ENCODE peak calls at places on chromosome 19, in four cellular contexts. One of them, this sample, is unnamed.

GRCh38 chr19:16207063-16207462 is 9.4 kb downstream of the AP1M1 start:
- DNase-seq in hippocampal formation: no peak
- DNase-seq in stimulated activated naive CD8-positive, alpha-beta T cell treated with anti-CD3 and anti-CD28 coated beads, Interleukin-15, Interleukin-2, amounts not matched to agents 100 U/mL and 50 U/mL, for 24 hours: no peak
- DNase-seq in stimulated activated CD4-positive, alpha-beta T cell treated with anti-CD3 and anti-CD28 coated beads, Interleukin-1b, Interleukin-23, amount 100 ng/mL, for 24 hours: no peak
- DNase-seq in this sample: no peak

GRCh38 chr19:42199440-42200115 is 17.9 kb downstream of the DEDD2 start:
- DNase-seq in hippocampal formation: no peak
- DNase-seq in stimulated activated naive CD8-positive, alpha-beta T cell treated with anti-CD3 and anti-CD28 coated beads, Interleukin-15, Interleukin-2, amounts not matched to agents 100 U/mL and 50 U/mL, for 24 hours: peak
- DNase-seq in stimulated activated CD4-positive, alpha-beta T cell treated with anti-CD3 and anti-CD28 coated beads, Interleukin-1b, Interleukin-23, amount 100 ng/mL, for 24 hours: no peak
- DNase-seq in this sample: no peak

GRCh38 chr19:3370214-3370720 is 3.9 kb downstream of the NFIC start:
- DNase-seq in hippocampal formation: no peak
- DNase-seq in stimulated activated naive CD8-positive, alpha-beta T cell treated with anti-CD3 and anti-CD28 coated beads, Interleukin-15, Interleukin-2, amounts not matched to agents 100 U/mL and 50 U/mL, for 24 hours: no peak
- DNase-seq in stimulated activated CD4-positive, alpha-beta T cell treated with anti-CD3 and anti-CD28 coated beads, Interleukin-1b, Interleukin-23, amount 100 ng/mL, for 24 hours: no peak
- DNase-seq in this sample: peak

GRCh38 chr19:50148528-50148927 is 14.6 kb downstream of the IZUMO2 start:
- DNase-seq in hippocampal formation: no peak
- DNase-seq in stimulated activated naive CD8-positive, alpha-beta T cell treated with anti-CD3 and anti-CD28 coated beads, Interleukin-15, Interleukin-2, amounts not matched to agents 100 U/mL and 50 U/mL, for 24 hours: no peak
- DNase-seq in stimulated activated CD4-positive, alpha-beta T cell treated with anti-CD3 and anti-CD28 coated beads, Interleukin-1b, Interleukin-23, amount 100 ng/mL, for 24 hours: no peak
- DNase-seq in this sample: no peak

GRCh38 chr19:497861-498590 is 1.7 kb downstream of the MADCAM1 start:
- DNase-seq in hippocampal formation: no peak
- DNase-seq in stimulated activated naive CD8-positive, alpha-beta T cell treated with anti-CD3 and anti-CD28 coated beads, Interleukin-15, Interleukin-2, amounts not matched to agents 100 U/mL and 50 U/mL, for 24 hours: no peak
- DNase-seq in stimulated activated CD4-positive, alpha-beta T cell treated with anti-CD3 and anti-CD28 coated beads, Interleukin-1b, Interleukin-23, amount 100 ng/mL, for 24 hours: no peak
- DNase-seq in this sample: no peak

GRCh38 chr19:12800873-12801465 is 631 bp downstream of the PRDX2 start:
- DNase-seq in hippocampal formation: no peak
- DNase-seq in stimulated activated naive CD8-positive, alpha-beta T cell treated with anti-CD3 and anti-CD28 coated beads, Interleukin-15, Interleukin-2, amounts not matched to agents 100 U/mL and 50 U/mL, for 24 hours: peak
- DNase-seq in stimulated activated CD4-positive, alpha-beta T cell treated with anti-CD3 and anti-CD28 coated beads, Interleukin-1b, Interleukin-23, amount 100 ng/mL, for 24 hours: no peak
- DNase-seq in this sample: peak

GRCh38 chr19:5595745-5596144 is 26.8 kb downstream of the SAFB2 start:
- DNase-seq in hippocampal formation: no peak
- DNase-seq in stimulated activated naive CD8-positive, alpha-beta T cell treated with anti-CD3 and anti-CD28 coated beads, Interleukin-15, Interleukin-2, amounts not matched to agents 100 U/mL and 50 U/mL, for 24 hours: no peak
- DNase-seq in stimulated activated CD4-positive, alpha-beta T cell treated with anti-CD3 and anti-CD28 coated beads, Interleukin-1b, Interleukin-23, amount 100 ng/mL, for 24 hours: no peak
- DNase-seq in this sample: no peak

GRCh38 chr19:35458821-35459391 is 10.8 kb downstream of the FFAR2 start:
- DNase-seq in hippocampal formation: no peak
- DNase-seq in stimulated activated naive CD8-positive, alpha-beta T cell treated with anti-CD3 and anti-CD28 coated beads, Interleukin-15, Interleukin-2, amounts not matched to agents 100 U/mL and 50 U/mL, for 24 hours: no peak
- DNase-seq in stimulated activated CD4-positive, alpha-beta T cell treated with anti-CD3 and anti-CD28 coated beads, Interleukin-1b, Interleukin-23, amount 100 ng/mL, for 24 hours: no peak
- DNase-seq in this sample: peak

GRCh38 chr19:17829855-17830566 is 8.7 kb upstream of the INSL3 start:
- DNase-seq in hippocampal formation: no peak
- DNase-seq in stimulated activated naive CD8-positive, alpha-beta T cell treated with anti-CD3 and anti-CD28 coated beads, Interleukin-15, Interleukin-2, amounts not matched to agents 100 U/mL and 50 U/mL, for 24 hours: no peak
- DNase-seq in stimulated activated CD4-positive, alpha-beta T cell treated with anti-CD3 and anti-CD28 coated beads, Interleukin-1b, Interleukin-23, amount 100 ng/mL, for 24 hours: no peak
- DNase-seq in this sample: peak

GRCh38 chr19:49555600-49556411 is 24.6 kb downstream of the NOSIP start:
- DNase-seq in hippocampal formation: no peak
- DNase-seq in stimulated activated naive CD8-positive, alpha-beta T cell treated with anti-CD3 and anti-CD28 coated beads, Interleukin-15, Interleukin-2, amounts not matched to agents 100 U/mL and 50 U/mL, for 24 hours: peak
- DNase-seq in stimulated activated CD4-positive, alpha-beta T cell treated with anti-CD3 and anti-CD28 coated beads, Interleukin-1b, Interleukin-23, amount 100 ng/mL, for 24 hours: no peak
- DNase-seq in this sample: peak

GRCh38 chr19:18274303-18274775 is at the start of gene IQCN:
- DNase-seq in hippocampal formation: no peak
- DNase-seq in stimulated activated naive CD8-positive, alpha-beta T cell treated with anti-CD3 and anti-CD28 coated beads, Interleukin-15, Interleukin-2, amounts not matched to agents 100 U/mL and 50 U/mL, for 24 hours: peak
- DNase-seq in stimulated activated CD4-positive, alpha-beta T cell treated with anti-CD3 and anti-CD28 coated beads, Interleukin-1b, Interleukin-23, amount 100 ng/mL, for 24 hours: no peak
- DNase-seq in this sample: no peak

GRCh38 chr19:39676004-39676403 is 20.3 kb downstream of the LGALS16 start:
- DNase-seq in hippocampal formation: no peak
- DNase-seq in stimulated activated naive CD8-positive, alpha-beta T cell treated with anti-CD3 and anti-CD28 coated beads, Interleukin-15, Interleukin-2, amounts not matched to agents 100 U/mL and 50 U/mL, for 24 hours: no peak
- DNase-seq in stimulated activated CD4-positive, alpha-beta T cell treated with anti-CD3 and anti-CD28 coated beads, Interleukin-1b, Interleukin-23, amount 100 ng/mL, for 24 hours: no peak
- DNase-seq in this sample: no peak

GRCh38 chr19:14516746-14517438 is 1.3 kb downstream of the DNAJB1 start:
- DNase-seq in hippocampal formation: no peak
- DNase-seq in stimulated activated naive CD8-positive, alpha-beta T cell treated with anti-CD3 and anti-CD28 coated beads, Interleukin-15, Interleukin-2, amounts not matched to agents 100 U/mL and 50 U/mL, for 24 hours: no peak
- DNase-seq in stimulated activated CD4-positive, alpha-beta T cell treated with anti-CD3 and anti-CD28 coated beads, Interleukin-1b, Interleukin-23, amount 100 ng/mL, for 24 hours: no peak
- DNase-seq in this sample: no peak

GRCh38 chr19:8367327-8368001 is 3.5 kb downstream of the ANGPTL4 start:
- DNase-seq in hippocampal formation: peak
- DNase-seq in stimulated activated naive CD8-positive, alpha-beta T cell treated with anti-CD3 and anti-CD28 coated beads, Interleukin-15, Interleukin-2, amounts not matched to agents 100 U/mL and 50 U/mL, for 24 hours: no peak
- DNase-seq in stimulated activated CD4-positive, alpha-beta T cell treated with anti-CD3 and anti-CD28 coated beads, Interleukin-1b, Interleukin-23, amount 100 ng/mL, for 24 hours: no peak
- DNase-seq in this sample: peak

GRCh38 chr19:55690109-55690768 is 15.2 kb downstream of the EPN1 start:
- DNase-seq in hippocampal formation: no peak
- DNase-seq in stimulated activated naive CD8-positive, alpha-beta T cell treated with anti-CD3 and anti-CD28 coated beads, Interleukin-15, Interleukin-2, amounts not matched to agents 100 U/mL and 50 U/mL, for 24 hours: no peak
- DNase-seq in stimulated activated CD4-positive, alpha-beta T cell treated with anti-CD3 and anti-CD28 coated beads, Interleukin-1b, Interleukin-23, amount 100 ng/mL, for 24 hours: no peak
- DNase-seq in this sample: peak

GRCh38 chr19:34313188-34313587 is 51.8 kb upstream of the GPI start:
- DNase-seq in hippocampal formation: no peak
- DNase-seq in stimulated activated naive CD8-positive, alpha-beta T cell treated with anti-CD3 and anti-CD28 coated beads, Interleukin-15, Interleukin-2, amounts not matched to agents 100 U/mL and 50 U/mL, for 24 hours: no peak
- DNase-seq in stimulated activated CD4-positive, alpha-beta T cell treated with anti-CD3 and anti-CD28 coated beads, Interleukin-1b, Interleukin-23, amount 100 ng/mL, for 24 hours: no peak
- DNase-seq in this sample: no peak

GRCh38 chr19:29216021-29216420 is 3.1 kb upstream of the UQCRFS1 start:
- DNase-seq in hippocampal formation: no peak
- DNase-seq in stimulated activated naive CD8-positive, alpha-beta T cell treated with anti-CD3 and anti-CD28 coated beads, Interleukin-15, Interleukin-2, amounts not matched to agents 100 U/mL and 50 U/mL, for 24 hours: no peak
- DNase-seq in stimulated activated CD4-positive, alpha-beta T cell treated with anti-CD3 and anti-CD28 coated beads, Interleukin-1b, Interleukin-23, amount 100 ng/mL, for 24 hours: no peak
- DNase-seq in this sample: peak

GRCh38 chr19:51704601-51705000 is 11.5 kb downstream of the SPACA6 start:
- DNase-seq in hippocampal formation: no peak
- DNase-seq in stimulated activated naive CD8-positive, alpha-beta T cell treated with anti-CD3 and anti-CD28 coated beads, Interleukin-15, Interleukin-2, amounts not matched to agents 100 U/mL and 50 U/mL, for 24 hours: no peak
- DNase-seq in stimulated activated CD4-positive, alpha-beta T cell treated with anti-CD3 and anti-CD28 coated beads, Interleukin-1b, Interleukin-23, amount 100 ng/mL, for 24 hours: no peak
- DNase-seq in this sample: no peak

GRCh38 chr19:54434112-54434861 is 14.7 kb upstream of the LENG8 start:
- DNase-seq in hippocampal formation: no peak
- DNase-seq in stimulated activated naive CD8-positive, alpha-beta T cell treated with anti-CD3 and anti-CD28 coated beads, Interleukin-15, Interleukin-2, amounts not matched to agents 100 U/mL and 50 U/mL, for 24 hours: no peak
- DNase-seq in stimulated activated CD4-positive, alpha-beta T cell treated with anti-CD3 and anti-CD28 coated beads, Interleukin-1b, Interleukin-23, amount 100 ng/mL, for 24 hours: no peak
- DNase-seq in this sample: no peak

GRCh38 chr19:33429891-33430673 is 56.6 kb downstream of the CEBPG start:
- DNase-seq in hippocampal formation: no peak
- DNase-seq in stimulated activated naive CD8-positive, alpha-beta T cell treated with anti-CD3 and anti-CD28 coated beads, Interleukin-15, Interleukin-2, amounts not matched to agents 100 U/mL and 50 U/mL, for 24 hours: no peak
- DNase-seq in stimulated activated CD4-positive, alpha-beta T cell treated with anti-CD3 and anti-CD28 coated beads, Interleukin-1b, Interleukin-23, amount 100 ng/mL, for 24 hours: no peak
- DNase-seq in this sample: no peak

GRCh38 chr19:18951721-18952281 is 10.8 kb upstream of the HOMER3 start:
- DNase-seq in hippocampal formation: no peak
- DNase-seq in stimulated activated naive CD8-positive, alpha-beta T cell treated with anti-CD3 and anti-CD28 coated beads, Interleukin-15, Interleukin-2, amounts not matched to agents 100 U/mL and 50 U/mL, for 24 hours: no peak
- DNase-seq in stimulated activated CD4-positive, alpha-beta T cell treated with anti-CD3 and anti-CD28 coated beads, Interleukin-1b, Interleukin-23, amount 100 ng/mL, for 24 hours: no peak
- DNase-seq in this sample: no peak

GRCh38 chr19:30439271-30439750 is 67.1 kb downstream of the ZNF536 start:
- DNase-seq in hippocampal formation: no peak
- DNase-seq in stimulated activated naive CD8-positive, alpha-beta T cell treated with anti-CD3 and anti-CD28 coated beads, Interleukin-15, Interleukin-2, amounts not matched to agents 100 U/mL and 50 U/mL, for 24 hours: no peak
- DNase-seq in stimulated activated CD4-positive, alpha-beta T cell treated with anti-CD3 and anti-CD28 coated beads, Interleukin-1b, Interleukin-23, amount 100 ng/mL, for 24 hours: no peak
- DNase-seq in this sample: no peak

GRCh38 chr19:12967907-12968306 is 1.5 kb upstream of the DAND5 start:
- DNase-seq in hippocampal formation: no peak
- DNase-seq in stimulated activated naive CD8-positive, alpha-beta T cell treated with anti-CD3 and anti-CD28 coated beads, Interleukin-15, Interleukin-2, amounts not matched to agents 100 U/mL and 50 U/mL, for 24 hours: no peak
- DNase-seq in stimulated activated CD4-positive, alpha-beta T cell treated with anti-CD3 and anti-CD28 coated beads, Interleukin-1b, Interleukin-23, amount 100 ng/mL, for 24 hours: no peak
- DNase-seq in this sample: no peak

GRCh38 chr19:45276284-45276687 is 25.2 kb downstream of the MARK4 start:
- DNase-seq in hippocampal formation: no peak
- DNase-seq in stimulated activated naive CD8-positive, alpha-beta T cell treated with anti-CD3 and anti-CD28 coated beads, Interleukin-15, Interleukin-2, amounts not matched to agents 100 U/mL and 50 U/mL, for 24 hours: no peak
- DNase-seq in stimulated activated CD4-positive, alpha-beta T cell treated with anti-CD3 and anti-CD28 coated beads, Interleukin-1b, Interleukin-23, amount 100 ng/mL, for 24 hours: no peak
- DNase-seq in this sample: peak

GRCh38 chr19:5035105-5035761 is 66.3 kb downstream of the KDM4B start:
- DNase-seq in hippocampal formation: no peak
- DNase-seq in stimulated activated naive CD8-positive, alpha-beta T cell treated with anti-CD3 and anti-CD28 coated beads, Interleukin-15, Interleukin-2, amounts not matched to agents 100 U/mL and 50 U/mL, for 24 hours: no peak
- DNase-seq in stimulated activated CD4-positive, alpha-beta T cell treated with anti-CD3 and anti-CD28 coated beads, Interleukin-1b, Interleukin-23, amount 100 ng/mL, for 24 hours: no peak
- DNase-seq in this sample: no peak

GRCh38 chr19:38655148-38655824 is 7.8 kb downstream of the ACTN4 start:
- DNase-seq in hippocampal formation: no peak
- DNase-seq in stimulated activated naive CD8-positive, alpha-beta T cell treated with anti-CD3 and anti-CD28 coated beads, Interleukin-15, Interleukin-2, amounts not matched to agents 100 U/mL and 50 U/mL, for 24 hours: peak
- DNase-seq in stimulated activated CD4-positive, alpha-beta T cell treated with anti-CD3 and anti-CD28 coated beads, Interleukin-1b, Interleukin-23, amount 100 ng/mL, for 24 hours: no peak
- DNase-seq in this sample: no peak

GRCh38 chr19:6963937-6964336 is 57.3 kb downstream of the MBD3L2B start:
- DNase-seq in hippocampal formation: no peak
- DNase-seq in stimulated activated naive CD8-positive, alpha-beta T cell treated with anti-CD3 and anti-CD28 coated beads, Interleukin-15, Interleukin-2, amounts not matched to agents 100 U/mL and 50 U/mL, for 24 hours: peak
- DNase-seq in stimulated activated CD4-positive, alpha-beta T cell treated with anti-CD3 and anti-CD28 coated beads, Interleukin-1b, Interleukin-23, amount 100 ng/mL, for 24 hours: peak
- DNase-seq in this sample: no peak

GRCh38 chr19:10718205-10719196 is 622 bp downstream of the DNM2 start:
- DNase-seq in hippocampal formation: no peak
- DNase-seq in stimulated activated naive CD8-positive, alpha-beta T cell treated with anti-CD3 and anti-CD28 coated beads, Interleukin-15, Interleukin-2, amounts not matched to agents 100 U/mL and 50 U/mL, for 24 hours: peak
- DNase-seq in stimulated activated CD4-positive, alpha-beta T cell treated with anti-CD3 and anti-CD28 coated beads, Interleukin-1b, Interleukin-23, amount 100 ng/mL, for 24 hours: no peak
- DNase-seq in this sample: peak

GRCh38 chr19:11203194-11204075 is 6.1 kb upstream of the KANK2 start:
- DNase-seq in hippocampal formation: peak
- DNase-seq in stimulated activated naive CD8-positive, alpha-beta T cell treated with anti-CD3 and anti-CD28 coated beads, Interleukin-15, Interleukin-2, amounts not matched to agents 100 U/mL and 50 U/mL, for 24 hours: peak
- DNase-seq in stimulated activated CD4-positive, alpha-beta T cell treated with anti-CD3 and anti-CD28 coated beads, Interleukin-1b, Interleukin-23, amount 100 ng/mL, for 24 hours: no peak
- DNase-seq in this sample: peak

GRCh38 chr19:13629687-13630357 is 123.5 kb upstream of the CACNA1A start:
- DNase-seq in hippocampal formation: no peak
- DNase-seq in stimulated activated naive CD8-positive, alpha-beta T cell treated with anti-CD3 and anti-CD28 coated beads, Interleukin-15, Interleukin-2, amounts not matched to agents 100 U/mL and 50 U/mL, for 24 hours: peak
- DNase-seq in stimulated activated CD4-positive, alpha-beta T cell treated with anti-CD3 and anti-CD28 coated beads, Interleukin-1b, Interleukin-23, amount 100 ng/mL, for 24 hours: no peak
- DNase-seq in this sample: no peak

GRCh38 chr19:14954071-14954655 is 12.9 kb downstream of the OR7C2 start:
- DNase-seq in hippocampal formation: no peak
- DNase-seq in stimulated activated naive CD8-positive, alpha-beta T cell treated with anti-CD3 and anti-CD28 coated beads, Interleukin-15, Interleukin-2, amounts not matched to agents 100 U/mL and 50 U/mL, for 24 hours: no peak
- DNase-seq in stimulated activated CD4-positive, alpha-beta T cell treated with anti-CD3 and anti-CD28 coated beads, Interleukin-1b, Interleukin-23, amount 100 ng/mL, for 24 hours: no peak
- DNase-seq in this sample: no peak

GRCh38 chr19:40165362-40165937 is 25.8 kb upstream of the MAP3K10 start:
- DNase-seq in hippocampal formation: no peak
- DNase-seq in stimulated activated naive CD8-positive, alpha-beta T cell treated with anti-CD3 and anti-CD28 coated beads, Interleukin-15, Interleukin-2, amounts not matched to agents 100 U/mL and 50 U/mL, for 24 hours: peak
- DNase-seq in stimulated activated CD4-positive, alpha-beta T cell treated with anti-CD3 and anti-CD28 coated beads, Interleukin-1b, Interleukin-23, amount 100 ng/mL, for 24 hours: no peak
- DNase-seq in this sample: peak

GRCh38 chr19:41595258-41595889 is 19.4 kb downstream of the CEACAM21 start:
- DNase-seq in hippocampal formation: peak
- DNase-seq in stimulated activated naive CD8-positive, alpha-beta T cell treated with anti-CD3 and anti-CD28 coated beads, Interleukin-15, Interleukin-2, amounts not matched to agents 100 U/mL and 50 U/mL, for 24 hours: peak
- DNase-seq in stimulated activated CD4-positive, alpha-beta T cell treated with anti-CD3 and anti-CD28 coated beads, Interleukin-1b, Interleukin-23, amount 100 ng/mL, for 24 hours: peak
- DNase-seq in this sample: peak

GRCh38 chr19:5131031-5131865 is 162.3 kb downstream of the KDM4B start:
- DNase-seq in hippocampal formation: no peak
- DNase-seq in stimulated activated naive CD8-positive, alpha-beta T cell treated with anti-CD3 and anti-CD28 coated beads, Interleukin-15, Interleukin-2, amounts not matched to agents 100 U/mL and 50 U/mL, for 24 hours: peak
- DNase-seq in stimulated activated CD4-positive, alpha-beta T cell treated with anti-CD3 and anti-CD28 coated beads, Interleukin-1b, Interleukin-23, amount 100 ng/mL, for 24 hours: no peak
- DNase-seq in this sample: peak

GRCh38 chr19:32287086-32287485 is 58.3 kb upstream of the ZNF507 start:
- DNase-seq in hippocampal formation: no peak
- DNase-seq in stimulated activated naive CD8-positive, alpha-beta T cell treated with anti-CD3 and anti-CD28 coated beads, Interleukin-15, Interleukin-2, amounts not matched to agents 100 U/mL and 50 U/mL, for 24 hours: no peak
- DNase-seq in stimulated activated CD4-positive, alpha-beta T cell treated with anti-CD3 and anti-CD28 coated beads, Interleukin-1b, Interleukin-23, amount 100 ng/mL, for 24 hours: no peak
- DNase-seq in this sample: peak

This sample was measured in left kidney.